ENCODE peak calls at places on chromosomes 2 and 18, in five cellular contexts. V is transverse colon, K is adrenal gland, S is thyroid gland, M is breast epithelium. H is an unnamed sample.

GRCh38 chr2:6184532-6185302 is 492.5 kb downstream of the SOX11 start:
- DNase-seq in M (no peak), K (no peak), V (no peak), S (peak; percentile 63), H (no peak)

GRCh38 chr2:199602271-199602895 is 144.6 kb upstream of the SATB2 start:
- DNase-seq in V (peak; percentile 13), M (no peak), S (peak; percentile 1), K (no peak), H (peak; percentile 61)

GRCh38 chr2:202494856-202495604 is 118.9 kb downstream of the BMPR2 start:
- DNase-seq in V (no peak), M (no peak), S (no peak), K (no peak), H (no peak)

GRCh38 chr18:9734189-9734588 is 26.1 kb downstream of the RAB31 start:
- DNase-seq in M (no peak), K (no peak), V (peak; percentile 45), S (no peak), H (no peak)

GRCh38 chr2:219758907-219759680 is 131.7 kb downstream of the SLC4A3 start:
- DNase-seq in S (no peak), M (no peak), V (no peak), K (no peak), H (no peak)

GRCh38 chr18:29711931-29712330 is 1330.6 kb downstream of the DSC3 start:
- DNase-seq in K (no peak), V (no peak), M (no peak), S (no peak), H (no peak)

GRCh38 chr2:219165058-219165930 is 4.5 kb downstream of the SLC23A3 start:
- DNase-seq in V (no peak), M (no peak), S (no peak), K (no peak), H (no peak)

GRCh38 chr2:37149626-37150322 is 7.0 kb downstream of the EIF2AK2 start:
- DNase-seq in K (no peak), V (no peak), M (no peak), S (no peak), H (no peak)

GRCh38 chr2:95530734-95531133 is 46.2 kb upstream of the TRIM43B start:
- DNase-seq in M (no peak), K (no peak), S (no peak), V (no peak), H (peak; percentile 56)

GRCh38 chr2:60215295-60215990 is 338.0 kb downstream of the BCL11A start:
- DNase-seq in M (no peak), S (peak; percentile 13), K (no peak), V (peak; percentile 62), H (no peak)

GRCh38 chr2:979286-979928 is 28.8 kb downstream of the SNTG2 start:
- DNase-seq in V (no peak), S (no peak), K (no peak), M (no peak), H (no peak)

GRCh38 chr2:128493880-128494279 is 175.2 kb upstream of the HS6ST1 start:
- DNase-seq in V (no peak), M (no peak), S (no peak), K (no peak), H (no peak)

GRCh38 chr2:134657650-134658250 is 61.0 kb downstream of the TMEM163 start:
- DNase-seq in S (no peak), V (no peak), M (no peak), K (no peak), H (no peak)

GRCh38 chr18:77199707-77200106 is 49.9 kb upstream of the GALR1 start:
- DNase-seq in K (no peak), V (no peak), S (no peak), M (no peak), H (no peak)

GRCh38 chr2:240220371-240220770 is 79.9 kb upstream of the OTOS start:
- DNase-seq in K (no peak), S (no peak), M (peak; percentile 5), V (no peak), H (no peak)

GRCh38 chr18:76679259-76679658 is 143.1 kb upstream of the ZNF236 start:
- DNase-seq in M (no peak), V (no peak), S (no peak), K (no peak), H (no peak)

GRCh38 chr2:103773884-103774283 is 1012.1 kb downstream of the TMEM182 start:
- DNase-seq in K (no peak), S (no peak), V (no peak), M (no peak), H (no peak)

GRCh38 chr2:221807706-221808105 is 235.6 kb upstream of the EPHA4 start:
- DNase-seq in S (no peak), M (no peak), V (no peak), K (no peak), H (no peak)

GRCh38 chr2:237464757-237465391 is 22.2 kb upstream of the MLPH start:
- DNase-seq in K (no peak), S (no peak), M (no peak), V (no peak), H (no peak)

GRCh38 chr18:55322176-55322735 is 265.7 kb downstream of the TCF4 start:
- DNase-seq in M (peak; percentile 62), S (peak; percentile 86), K (peak; percentile 96), V (peak; percentile 75), H (no peak)

GRCh38 chr18:37316468-37316867 is 249.1 kb downstream of the CELF4 start:
- DNase-seq in M (no peak), V (no peak), K (no peak), S (no peak), H (no peak)

GRCh38 chr18:9730786-9731185 is 22.7 kb downstream of the RAB31 start:
- DNase-seq in S (no peak), M (no peak), K (no peak), V (no peak), H (no peak)

GRCh38 chr2:23760746-23761145 is 166.2 kb downstream of the ATAD2B start:
- DNase-seq in K (no peak), M (no peak), S (no peak), V (no peak), H (no peak)

GRCh38 chr2:46471705-46472104 is 7.7 kb upstream of the TMEM247 start:
- DNase-seq in K (no peak), S (no peak), M (no peak), V (no peak), H (no peak)

GRCh38 chr2:96917008-96917575 is 47.2 kb upstream of the SEMA4C start:
- DNase-seq in K (no peak), M (no peak), V (peak; percentile 63), S (peak; percentile 31), H (no peak)

GRCh38 chr2:135657806-135658582 is 83.7 kb upstream of the UBXN4 start:
- DNase-seq in M (no peak), V (no peak), K (no peak), S (no peak), H (no peak)

GRCh38 chr2:74052732-74053712 is 68.3 kb downstream of the TET3 start:
- DNase-seq in M (no peak), S (no peak), K (no peak), V (no peak), H (no peak)

GRCh38 chr2:105397959-105398521 is 811 bp downstream of the FHL2 start:
- DNase-seq in S (peak; percentile 29), K (no peak), V (no peak), M (no peak), H (no peak)

GRCh38 chr2:105397025-105397722 is 1.7 kb downstream of the FHL2 start:
- DNase-seq in V (peak; percentile 11), K (no peak), M (no peak), S (no peak), H (no peak)

GRCh38 chr2:105399207-105399861 is 483 bp upstream of the FHL2 start:
- DNase-seq in S (no peak), K (no peak), V (no peak), M (no peak), H (no peak)

GRCh38 chr2:105400138-105400540 is 1.3 kb upstream of the FHL2 start:
- DNase-seq in V (no peak), M (no peak), S (no peak), K (no peak), H (no peak)

DNA sequence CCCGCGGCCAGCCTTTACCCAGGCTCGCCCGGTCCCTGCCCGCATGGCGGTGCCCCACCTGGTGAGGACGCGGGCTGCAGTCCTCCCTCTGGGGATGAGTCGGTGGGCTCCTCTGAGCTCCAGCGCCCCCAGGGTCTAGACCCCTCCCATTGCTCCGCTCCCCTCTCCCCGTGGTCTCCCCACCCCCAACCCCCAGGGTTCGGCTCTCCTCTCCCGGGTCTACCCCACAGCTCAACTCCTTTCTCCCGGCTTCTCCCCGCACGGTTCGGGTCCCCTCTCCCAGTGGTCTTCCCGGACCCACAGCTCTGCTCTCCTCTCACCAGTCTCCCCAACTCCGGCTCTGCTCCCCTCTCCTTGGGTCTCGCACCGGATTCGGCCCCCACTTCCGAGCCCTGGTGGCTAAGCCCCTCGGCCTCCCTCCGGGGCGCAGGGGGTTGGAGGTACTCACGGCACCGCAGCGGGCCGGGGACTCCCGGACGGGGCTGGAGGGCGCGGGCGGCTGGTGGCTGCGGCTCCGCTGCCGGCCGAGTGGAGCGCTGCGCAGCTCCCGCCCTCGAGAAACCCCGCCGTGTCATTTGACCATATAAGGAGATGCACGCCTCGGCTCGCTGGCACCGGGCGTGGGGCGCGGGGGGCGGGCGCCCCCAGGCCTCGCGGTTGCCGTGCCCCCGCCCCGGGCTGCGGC is at the start of gene FHL2:
- DNase-seq in M (peak; percentile 76), K (peak; percentile 68), S (peak; percentile 79), V (peak; percentile 78), H (peak; percentile 58)
- TF ChIP-seq POLR2A in M (peak; percentile 73), K (peak; percentile 92), S (peak; percentile 68), V (peak; percentile 96), H (peak; percentile 75)

GRCh38 chr2:227163998-227164744 is at the start of the genes COL4A3 and COL4A4:
- DNase-seq in K (peak; percentile 90), V (peak; percentile 60), M (no peak), S (peak; percentile 91), H (peak; percentile 24)
- TF ChIP-seq POLR2A in K (peak; percentile 89), V (no peak), M (no peak), S (peak; percentile 89), H (no peak)

GRCh38 chr2:43196773-43197567 is 29.4 kb downstream of the ZFP36L2 start:
- DNase-seq in M (no peak), S (no peak), K (no peak), V (no peak), H (no peak)

GRCh38 chr2:43192039-43192438 is 34.4 kb downstream of the ZFP36L2 start:
- DNase-seq in K (no peak), S (no peak), V (no peak), M (no peak), H (no peak)

GRCh38 chr2:43193652-43193995 is 32.8 kb downstream of the ZFP36L2 start:
- DNase-seq in V (no peak), M (no peak), K (no peak), S (no peak), H (no peak)

GRCh38 chr2:43192939-43193651 is 33.3 kb downstream of the ZFP36L2 start:
- DNase-seq in K (no peak), V (peak; percentile 40), S (no peak), M (no peak), H (no peak)

GRCh38 chr2:43193996-43194869 is 32.2 kb downstream of the ZFP36L2 start:
- DNase-seq in K (no peak), M (no peak), S (no peak), V (peak; percentile 78), H (no peak)
- TF ChIP-seq POLR2A in K (no peak), M (no peak), S (no peak), V (no peak), H (no peak)

DNA sequence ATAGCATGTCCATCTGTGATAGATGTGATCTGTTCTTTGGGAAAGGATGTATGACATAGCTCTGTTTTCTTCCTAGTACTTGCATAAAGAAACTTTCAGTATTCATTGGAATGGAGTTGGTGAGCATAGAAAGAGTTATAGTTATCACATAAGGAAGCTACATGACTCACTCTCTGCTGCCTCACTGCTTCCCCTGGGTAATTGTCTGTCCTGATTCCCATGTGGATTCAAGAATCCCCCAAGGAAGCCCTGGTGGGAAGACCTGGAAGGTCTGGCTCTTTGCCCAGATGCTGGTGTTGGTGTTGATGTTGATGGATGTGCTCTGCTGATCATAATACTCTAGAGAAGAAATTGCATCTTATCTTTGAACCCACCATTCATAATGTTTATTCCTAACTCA is 60.6 kb downstream of the PTPN4 start:
- DNase-seq in S (no peak), M (no peak), V (no peak), K (no peak), H (peak; percentile 12)
- TF ChIP-seq POLR2A in S (no peak), M (no peak), V (no peak), K (no peak), H (no peak)